ENCODE peak calls at places on chromosome 18, in ten cellular contexts. F, Z, E, P, N, U, O, V, I and M are unnamed samples.

GRCh38 chr18:6795307-6795706 is 65.8 kb downstream of the ARHGAP28 start:
- DNase-seq in F (peak), Z (no peak), E (no peak), P (no peak), N (no peak), U (no peak), O (no peak), V (no peak), I (no peak), M (no peak)

GRCh38 chr18:58605027-58606020 is 23.6 kb downstream of the ALPK2 start:
- DNase-seq in F (peak), Z (no peak), E (no peak), P (no peak), N (peak), U (no peak), O (no peak), V (no peak), I (no peak), M (no peak)

GRCh38 chr18:77461062-77461693 is 211.5 kb downstream of the GALR1 start:
- DNase-seq in F (no peak), Z (no peak), E (no peak), P (no peak), N (no peak), U (no peak), O (no peak), V (no peak), I (no peak), M (no peak)

GRCh38 chr18:67362906-67363305 is 153.6 kb downstream of the DSEL start:
- DNase-seq in F (no peak), Z (no peak), E (no peak), P (no peak), N (no peak), U (no peak), O (no peak), V (no peak), I (no peak), M (no peak)

GRCh38 chr18:44597797-44598196 is 82.9 kb upstream of the SETBP1 start:
- DNase-seq in F (no peak), Z (no peak), E (no peak), P (no peak), N (peak), U (no peak), O (no peak), V (no peak), I (no peak), M (no peak)

GRCh38 chr18:55233850-55234249 is 274.6 kb upstream of the CCDC68 start:
- DNase-seq in F (peak), Z (no peak), E (no peak), P (no peak), N (no peak), U (no peak), O (no peak), V (no peak), I (no peak), M (no peak)

GRCh38 chr18:4453712-4454547 is 1.2 kb downstream of the DLGAP1 start:
- DNase-seq in F (no peak), Z (no peak), E (no peak), P (no peak), N (peak), U (no peak), O (peak), V (no peak), I (peak), M (no peak)

GRCh38 chr18:8791171-8791651 is 85.9 kb downstream of the MTCL1 start:
- DNase-seq in F (peak), Z (no peak), E (no peak), P (no peak), N (no peak), U (no peak), O (no peak), V (no peak), I (no peak), M (no peak)

GRCh38 chr18:46481048-46481846 is 175.8 kb downstream of the LOXHD1 start:
- DNase-seq in F (peak), Z (peak), E (peak), P (peak), N (peak), U (no peak), O (no peak), V (no peak), I (peak), M (no peak)

GRCh38 chr18:48825101-48825745 is 125.5 kb downstream of the SMAD7 start:
- DNase-seq in F (peak), Z (no peak), E (no peak), P (no peak), N (peak), U (peak), O (no peak), V (no peak), I (peak), M (no peak)

GRCh38 chr18:6576706-6577375 is 152.7 kb upstream of the ARHGAP28 start:
- DNase-seq in F (no peak), Z (no peak), E (no peak), P (no peak), N (no peak), U (no peak), O (no peak), V (no peak), I (no peak), M (no peak)

GRCh38 chr18:10518595-10519273 is 7.1 kb upstream of the NAPG start:
- DNase-seq in F (no peak), Z (no peak), E (peak), P (no peak), N (peak), U (no peak), O (no peak), V (peak), I (peak), M (no peak)

GRCh38 chr18:47815486-47816270 is 114.8 kb downstream of the SMAD2 start:
- DNase-seq in F (no peak), Z (no peak), E (no peak), P (no peak), N (no peak), U (no peak), O (no peak), V (no peak), I (peak), M (no peak)

GRCh38 chr18:79754831-79755351 is 42.8 kb upstream of the KCNG2 start:
- DNase-seq in F (no peak), Z (no peak), E (no peak), P (no peak), N (no peak), U (peak), O (no peak), V (no peak), I (no peak), M (no peak)